ENCODE peak calls at places on chromosomes 13 and 19, in five cellular contexts. K, I, F, W and P are unnamed samples. For H3K9me3, the result is how much of the 10 kb centered on the place peaks cover.

GRCh38 chr13:43006893-43007631 is 15.0 kb upstream of the EPSTI1 start:
- DNase-seq in I (no peak), K (no peak), W (no peak), F (no peak), P (no peak)

GRCh38 chr13:32254416-32254815 is 60.7 kb downstream of the ZAR1L start:
- DNase-seq in W (no peak), I (no peak), F (no peak), K (no peak), P (no peak)

GRCh38 chr19:35045667-35046300 is 4.3 kb downstream of the HPN start:
- DNase-seq in K (no peak), I (no peak), W (peak), F (no peak), P (no peak)

GRCh38 chr13:23695196-23695595 is 125.0 kb downstream of the TNFRSF19 start:
- DNase-seq in F (no peak), W (no peak), K (no peak), I (no peak), P (no peak)

GRCh38 chr19:50723069-50723468 is at the start of gene CLEC11A:
- DNase-seq in K (peak), W (peak), F (peak), I (no peak), P (no peak)

GRCh38 chr19:17337675-17338439 is 504 bp downstream of the GTPBP3 start:
- DNase-seq in K (peak), W (no peak), F (no peak), I (peak), P (no peak)

GRCh38 chr13:32125746-32126145 is 94.2 kb downstream of the FRY start:
- DNase-seq in W (no peak), F (no peak), I (no peak), K (no peak), P (no peak)

GRCh38 chr19:49848938-49849337 is 2.0 kb upstream of the PTOV1 start:
- DNase-seq in I (no peak), F (no peak), K (no peak), W (no peak), P (no peak)

GRCh38 chr13:76798037-76798436 is 88.2 kb downstream of the KCTD12 start:
- DNase-seq in W (no peak), K (no peak), F (no peak), I (peak), P (no peak)

GRCh38 chr19:31784631-31785237 is 435.5 kb upstream of the TSHZ3 start:
- DNase-seq in F (no peak), I (no peak), W (peak), K (peak), P (no peak)

GRCh38 chr19:494171-495046 is 1.9 kb upstream of the MADCAM1 start:
- DNase-seq in K (no peak), W (peak), I (peak), F (no peak), P (no peak)

GRCh38 chr19:4717191-4717965 is 6.3 kb downstream of the DPP9 start:
- DNase-seq in W (no peak), F (no peak), K (no peak), I (no peak), P (no peak)

GRCh38 chr13:97892717-97893116 is 60.8 kb upstream of the IPO5 start:
- DNase-seq in W (no peak), F (no peak), K (no peak), I (no peak), P (no peak)

GRCh38 chr19:33443638-33444195 is 70.2 kb downstream of the CEBPG start:
- DNase-seq in K (no peak), I (peak), F (no peak), W (no peak), P (no peak)

GRCh38 chr19:262125-262524 is 29.1 kb downstream of the PLPP2 start:
- DNase-seq in F (no peak), W (no peak), I (no peak), K (no peak), P (no peak)

GRCh38 chr19:38877781-38878574 is at the start of gene RINL:
- DNase-seq in F (no peak), W (peak), I (peak), K (no peak), P (peak)

GRCh38 chr19:45253396-45254027 is 2.4 kb downstream of the MARK4 start:
- DNase-seq in I (no peak), W (no peak), K (no peak), F (no peak), P (no peak)

GRCh38 chr19:4922530-4923378 is 13.5 kb downstream of the UHRF1 start:
- DNase-seq in F (no peak), I (no peak), W (no peak), K (peak), P (no peak)

DNA sequence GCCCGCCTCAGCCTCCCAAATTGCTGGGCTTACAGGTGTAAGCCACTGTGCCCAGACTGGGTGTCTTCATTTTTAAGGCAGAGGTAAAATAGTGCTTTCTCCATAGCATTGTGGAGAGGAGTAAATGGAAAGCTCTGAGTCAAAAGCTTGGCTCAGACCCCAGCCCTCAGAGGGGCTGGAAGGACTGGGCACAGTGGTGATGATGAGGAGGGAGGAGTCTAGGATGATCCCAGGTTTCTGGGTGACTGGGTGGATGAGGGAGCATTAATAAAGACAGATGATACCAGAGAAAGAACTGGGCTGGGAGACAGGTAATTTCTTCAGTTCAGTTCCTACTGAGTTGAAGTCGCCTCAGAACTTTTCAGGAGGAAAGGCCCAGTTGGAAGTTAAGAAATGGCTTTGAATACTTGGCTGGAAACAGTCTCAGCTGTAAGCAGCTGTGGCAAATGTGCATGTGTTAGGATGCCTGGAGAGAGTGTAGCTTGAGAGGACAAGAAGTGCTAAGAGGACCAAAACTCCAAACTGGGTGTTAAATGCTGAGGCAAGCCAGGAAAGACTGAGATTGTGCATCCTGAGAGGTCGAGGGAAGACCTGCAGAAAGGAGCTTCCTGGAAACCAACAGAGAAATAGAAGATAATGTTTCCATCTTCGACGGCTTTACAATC is 37.1 kb upstream of the MEDAG start:
- DNase-seq in I (no peak), K (no peak), W (no peak), F (no peak), P (no peak)
- H3K27ac ChIP-seq in I (no peak), K (peak), W (no peak), F (peak), P (no peak)

GRCh38 chr13:111049791-111050538 is 65.1 kb upstream of the ARHGEF7 start:
- DNase-seq in W (no peak), I (no peak), F (no peak), K (peak), P (no peak)
- TF ChIP-seq CTCF in W (peak), I (peak), F (peak), K (no peak), P (no peak)

DNA sequence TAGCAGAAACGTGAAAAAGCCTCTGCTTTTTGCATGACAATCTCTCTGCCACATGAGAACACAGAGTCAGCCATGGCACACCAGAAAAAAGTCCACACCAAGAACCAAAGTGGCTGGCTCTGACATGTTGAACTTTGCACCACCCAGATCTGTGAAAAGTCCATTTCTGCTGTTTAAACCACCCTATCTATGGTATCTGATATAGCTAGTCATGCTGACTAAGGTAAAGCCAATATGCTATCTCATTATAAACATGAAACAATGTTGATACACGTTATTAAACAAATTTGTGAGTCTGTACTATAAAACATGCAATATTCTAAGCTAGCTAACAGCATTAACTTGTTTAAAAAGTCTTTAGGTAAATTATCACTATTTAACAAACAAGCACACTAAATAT is 21.0 kb upstream of the ZNF432 start:
- DNase-seq in W (no peak), I (no peak), F (no peak), K (no peak), P (no peak)
- H3K9me3 ChIP-seq in W (half or more), I (half or more), F (half or more), K (half or more), P (half or more)

GRCh38 chr13:110702089-110702488 is 3.8 kb downstream of the CARS2 start:
- DNase-seq in I (no peak), F (no peak), W (no peak), K (no peak), P (no peak)
- H3K27ac ChIP-seq in I (peak), F (no peak), W (no peak), K (no peak), P (no peak)

GRCh38 chr19:14540741-14541525 is 11.5 kb downstream of the TECR start:
- DNase-seq in F (no peak), W (no peak), I (no peak), K (no peak), P (no peak)

GRCh38 chr19:14542721-14543328 is 13.4 kb downstream of the TECR start:
- DNase-seq in I (no peak), F (no peak), K (no peak), W (no peak), P (no peak)

GRCh38 chr19:14533450-14533849 is 4.1 kb downstream of the TECR start:
- DNase-seq in F (no peak), W (no peak), I (no peak), K (no peak), P (no peak)

DNA sequence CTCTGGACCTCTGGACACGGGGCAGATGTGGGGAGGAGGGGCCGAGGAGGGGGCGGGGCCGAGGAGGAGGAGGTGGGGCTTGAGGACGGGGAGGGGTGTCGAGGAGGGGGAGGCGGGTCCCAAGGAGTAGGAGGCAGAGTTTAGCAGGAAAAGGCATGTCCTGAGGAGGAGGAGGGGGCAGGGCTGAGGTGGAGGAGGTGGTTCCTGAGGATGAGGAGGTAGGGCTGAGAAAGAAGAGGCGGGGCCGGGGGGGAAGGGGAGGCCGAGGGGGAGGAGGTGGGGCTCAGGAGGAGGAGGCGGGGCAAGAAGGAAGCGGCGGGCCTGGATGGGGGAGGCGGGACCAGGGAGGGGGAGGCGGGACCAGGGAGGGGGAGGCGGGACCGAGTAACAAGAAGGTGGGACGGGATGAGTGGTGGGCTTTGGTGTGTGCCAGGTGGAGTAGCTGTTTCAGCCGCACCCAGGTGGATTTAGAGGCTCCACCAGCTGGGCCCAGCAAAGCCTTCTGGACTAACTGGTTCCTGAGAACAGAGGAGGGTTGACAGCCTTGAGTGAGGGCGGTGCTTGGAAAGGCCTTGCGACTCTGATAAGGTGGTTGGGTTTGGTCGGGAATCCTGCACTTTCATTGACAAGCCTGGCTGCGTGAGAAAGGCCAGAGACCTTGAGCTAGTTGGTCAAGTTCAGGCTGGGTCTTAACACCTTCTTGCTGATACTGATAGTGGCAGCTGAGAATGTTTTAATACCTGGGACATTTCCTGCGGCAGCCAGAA is 7.7 kb downstream of the TECR start:
- DNase-seq in F (no peak), W (peak), I (no peak), K (peak), P (no peak)
- TF ChIP-seq CTCF in F (no peak), W (no peak), I (no peak), K (no peak), P (no peak)